ENCODE peak calls at places on chromosomes 3 and 15, in nine cellular contexts. D, I, T, F, O, V, H, N and B are unnamed samples.

GRCh38 chr3:188646592-188646991 is 492.6 kb downstream of the LPP start:
- DNase-seq in D (no peak), I (no peak), T (no peak), F (no peak), O (no peak), V (peak), H (no peak), N (no peak), B (no peak)

GRCh38 chr15:57909388-57909787 is 156.1 kb downstream of the ALDH1A2 start:
- DNase-seq in D (no peak), I (no peak), T (no peak), F (no peak), O (no peak), V (no peak), H (no peak), N (no peak), B (no peak)

GRCh38 chr3:150545419-150546225 is 674 bp downstream of the SERP1 start:
- DNase-seq in D (no peak), I (peak), T (no peak), F (peak), O (no peak), V (no peak), H (no peak), N (no peak), B (peak)

GRCh38 chr15:67188551-67189218 is 65.8 kb downstream of the AAGAB start:
- DNase-seq in D (peak), I (no peak), T (no peak), F (no peak), O (no peak), V (no peak), H (no peak), N (no peak), B (no peak)

GRCh38 chr15:66108483-66109270 is 144.9 kb downstream of the MEGF11 start:
- DNase-seq in D (no peak), I (no peak), T (no peak), F (no peak), O (no peak), V (no peak), H (no peak), N (no peak), B (no peak)

GRCh38 chr3:177085784-177086183 is 111.5 kb downstream of the TBL1XR1 start:
- DNase-seq in D (no peak), I (no peak), T (no peak), F (no peak), O (no peak), V (no peak), H (no peak), N (no peak), B (no peak)

GRCh38 chr3:126846316-126846715 is 136.6 kb upstream of the PLXNA1 start:
- DNase-seq in D (no peak), I (no peak), T (no peak), F (no peak), O (no peak), V (no peak), H (no peak), N (no peak), B (no peak)

GRCh38 chr3:65914740-65915366 is 123.9 kb downstream of the MAGI1 start:
- DNase-seq in D (no peak), I (no peak), T (no peak), F (no peak), O (no peak), V (no peak), H (no peak), N (no peak), B (no peak)

GRCh38 chr3:58164199-58164879 is 46.4 kb downstream of the DNASE1L3 start:
- DNase-seq in D (no peak), I (no peak), T (no peak), F (no peak), O (no peak), V (peak), H (no peak), N (peak), B (no peak)

GRCh38 chr3:142633073-142633472 is 36.9 kb downstream of the PLS1 start:
- DNase-seq in D (no peak), I (no peak), T (no peak), F (no peak), O (no peak), V (no peak), H (no peak), N (peak), B (no peak)

GRCh38 chr15:63362196-63362595 is 19.4 kb downstream of the CA12 start:
- DNase-seq in D (no peak), I (no peak), T (no peak), F (no peak), O (no peak), V (no peak), H (no peak), N (no peak), B (no peak)

GRCh38 chr3:56795807-56796185 is 6.0 kb downstream of the ARHGEF3 start:
- DNase-seq in D (no peak), I (no peak), T (no peak), F (no peak), O (no peak), V (no peak), H (no peak), N (no peak), B (no peak)

GRCh38 chr15:78855746-78856145 is 16.9 kb upstream of the MORF4L1 start:
- DNase-seq in D (peak), I (no peak), T (no peak), F (no peak), O (no peak), V (no peak), H (no peak), N (no peak), B (no peak)

GRCh38 chr15:64072812-64073211 is 20.8 kb downstream of the CIAO2A start:
- DNase-seq in D (no peak), I (no peak), T (no peak), F (no peak), O (no peak), V (no peak), H (no peak), N (no peak), B (no peak)

GRCh38 chr3:189324538-189325138 is 152.9 kb downstream of the TPRG1 start:
- DNase-seq in D (no peak), I (peak), T (no peak), F (no peak), O (no peak), V (peak), H (no peak), N (peak), B (peak)

GRCh38 chr3:122183893-122184590 is 574 bp downstream of the CASR start:
- DNase-seq in D (no peak), I (no peak), T (peak), F (no peak), O (no peak), V (no peak), H (peak), N (no peak), B (no peak)

GRCh38 chr15:55353030-55353429 is 34.0 kb downstream of the PIGB start:
- DNase-seq in D (no peak), I (no peak), T (no peak), F (no peak), O (no peak), V (no peak), H (no peak), N (no peak), B (no peak)

GRCh38 chr15:29125382-29126207 is 144.0 kb downstream of the NSMCE3 start:
- DNase-seq in D (no peak), I (no peak), T (no peak), F (peak), O (no peak), V (no peak), H (no peak), N (no peak), B (no peak)

GRCh38 chr3:52453496-52454234 is at the start of gene TNNC1:
- DNase-seq in D (no peak), I (no peak), T (no peak), F (no peak), O (no peak), V (no peak), H (peak), N (no peak), B (no peak)

GRCh38 chr15:50463423-50464358 is 39.5 kb downstream of the USP8 start:
- DNase-seq in D (no peak), I (no peak), T (no peak), F (no peak), O (no peak), V (no peak), H (no peak), N (no peak), B (no peak)

GRCh38 chr3:157065201-157065600 is 94.7 kb downstream of the CCNL1 start:
- DNase-seq in D (no peak), I (no peak), T (no peak), F (no peak), O (no peak), V (no peak), H (peak), N (no peak), B (no peak)

GRCh38 chr15:62099171-62099601 is 32.4 kb downstream of the C2CD4A start:
- DNase-seq in D (no peak), I (no peak), T (no peak), F (no peak), O (no peak), V (no peak), H (no peak), N (no peak), B (no peak)

GRCh38 chr15:100943074-100943473 is 23.9 kb downstream of the LRRK1 start:
- DNase-seq in D (no peak), I (no peak), T (no peak), F (no peak), O (no peak), V (no peak), H (no peak), N (no peak), B (no peak)

GRCh38 chr3:86695752-86696151 is 295.2 kb downstream of the VGLL3 start:
- DNase-seq in D (no peak), I (no peak), T (no peak), F (no peak), O (no peak), V (no peak), H (peak), N (no peak), B (no peak)

GRCh38 chr15:90915808-90916440 is 12.8 kb downstream of the MAN2A2 start:
- DNase-seq in D (no peak), I (no peak), T (no peak), F (no peak), O (no peak), V (no peak), H (no peak), N (no peak), B (no peak)

GRCh38 chr15:88702983-88703382 is 64.2 kb downstream of the ISG20 start:
- DNase-seq in D (no peak), I (no peak), T (no peak), F (no peak), O (no peak), V (no peak), H (no peak), N (no peak), B (no peak)

GRCh38 chr3:56845505-56845904 is 43.8 kb upstream of the ARHGEF3 start:
- DNase-seq in D (no peak), I (no peak), T (no peak), F (no peak), O (no peak), V (no peak), H (no peak), N (no peak), B (no peak)

GRCh38 chr3:46695177-46695961 is 1.9 kb upstream of the ALS2CL start:
- DNase-seq in D (no peak), I (no peak), T (peak), F (no peak), O (no peak), V (no peak), H (peak), N (no peak), B (peak)

GRCh38 chr3:30657914-30658313 is 51.5 kb downstream of the TGFBR2 start:
- DNase-seq in D (no peak), I (no peak), T (no peak), F (no peak), O (no peak), V (no peak), H (no peak), N (no peak), B (no peak)